ENCODE peak calls at places on chromosomes 2 and 18, in seven cellular contexts. One of them, this sample, is unnamed.
A peak's percentile ranks its signal among the peaks of the same experiment; 100 is the strongest.

GRCh38 chr2:151071382-151071781 is 190.3 kb downstream of the RBM43 start:
- DNase-seq in effector memory CD8-positive, alpha-beta T cell: no peak
- DNase-seq in D341Med: peak; percentile 20
- DNase-seq in NCI-H2029: no peak
- DNase-seq in neural progenitor cell: peak; percentile 55
- DNase-seq in GM13976: no peak
- DNase-seq in NCI-H524: no peak
- DNase-seq in this sample: peak; percentile 18

GRCh38 chr2:196988599-196988998 is 62.1 kb upstream of the PGAP1 start:
- DNase-seq in GM13976: no peak
- DNase-seq in NCI-H524: no peak
- DNase-seq in neural progenitor cell: no peak
- DNase-seq in NCI-H2029: no peak
- DNase-seq in D341Med: no peak
- DNase-seq in effector memory CD8-positive, alpha-beta T cell: no peak
- DNase-seq in this sample: peak; percentile 40

GRCh38 chr2:153388246-153388645 is 90.3 kb downstream of the RPRM start:
- DNase-seq in GM13976: no peak
- DNase-seq in effector memory CD8-positive, alpha-beta T cell: no peak
- DNase-seq in neural progenitor cell: peak; percentile 14
- DNase-seq in NCI-H2029: no peak
- DNase-seq in D341Med: no peak
- DNase-seq in NCI-H524: no peak
- DNase-seq in this sample: no peak

GRCh38 chr2:220365023-220365422 is 737.6 kb downstream of the SLC4A3 start:
- DNase-seq in D341Med: no peak
- DNase-seq in GM13976: no peak
- DNase-seq in effector memory CD8-positive, alpha-beta T cell: no peak
- DNase-seq in NCI-H2029: no peak
- DNase-seq in NCI-H524: no peak
- DNase-seq in neural progenitor cell: no peak
- DNase-seq in this sample: no peak

GRCh38 chr2:133760366-133760765 is 192.1 kb upstream of the NCKAP5 start:
- DNase-seq in effector memory CD8-positive, alpha-beta T cell: no peak
- DNase-seq in D341Med: no peak
- DNase-seq in neural progenitor cell: no peak
- DNase-seq in NCI-H524: no peak
- DNase-seq in NCI-H2029: no peak
- DNase-seq in GM13976: no peak
- DNase-seq in this sample: no peak

GRCh38 chr2:43220229-43220981 is 6.0 kb downstream of the ZFP36L2 start:
- DNase-seq in effector memory CD8-positive, alpha-beta T cell: no peak
- DNase-seq in NCI-H2029: no peak
- DNase-seq in D341Med: no peak
- DNase-seq in GM13976: no peak
- DNase-seq in NCI-H524: no peak
- DNase-seq in neural progenitor cell: no peak
- DNase-seq in this sample: no peak

GRCh38 chr2:10245661-10246060 is 57.0 kb upstream of the HPCAL1 start:
- DNase-seq in effector memory CD8-positive, alpha-beta T cell: no peak
- DNase-seq in D341Med: no peak
- DNase-seq in NCI-H2029: no peak
- DNase-seq in GM13976: no peak
- DNase-seq in neural progenitor cell: no peak
- DNase-seq in NCI-H524: no peak
- DNase-seq in this sample: no peak

GRCh38 chr2:223781560-223781959 is 55.8 kb downstream of the AP1S3 start:
- DNase-seq in neural progenitor cell: no peak
- DNase-seq in NCI-H2029: no peak
- DNase-seq in D341Med: no peak
- DNase-seq in effector memory CD8-positive, alpha-beta T cell: no peak
- DNase-seq in NCI-H524: no peak
- DNase-seq in GM13976: no peak
- DNase-seq in this sample: no peak

GRCh38 chr2:28570431-28570830 is 74.6 kb downstream of the PLB1 start:
- DNase-seq in neural progenitor cell: no peak
- DNase-seq in NCI-H524: no peak
- DNase-seq in D341Med: no peak
- DNase-seq in NCI-H2029: no peak
- DNase-seq in effector memory CD8-positive, alpha-beta T cell: no peak
- DNase-seq in GM13976: no peak
- DNase-seq in this sample: no peak

GRCh38 chr2:108968619-108969018 is 20.4 kb downstream of the EDAR start:
- DNase-seq in neural progenitor cell: no peak
- DNase-seq in NCI-H524: no peak
- DNase-seq in GM13976: no peak
- DNase-seq in effector memory CD8-positive, alpha-beta T cell: no peak
- DNase-seq in D341Med: no peak
- DNase-seq in NCI-H2029: peak; percentile 44
- DNase-seq in this sample: no peak

GRCh38 chr2:26281226-26281625 is 36.5 kb downstream of the HADHB start:
- DNase-seq in D341Med: no peak
- DNase-seq in NCI-H524: peak; percentile 91
- DNase-seq in NCI-H2029: no peak
- DNase-seq in neural progenitor cell: no peak
- DNase-seq in GM13976: no peak
- DNase-seq in effector memory CD8-positive, alpha-beta T cell: no peak
- DNase-seq in this sample: peak; percentile 95

GRCh38 chr18:13374096-13374467 is 155.5 kb downstream of the LDLRAD4 start:
- DNase-seq in neural progenitor cell: no peak
- DNase-seq in effector memory CD8-positive, alpha-beta T cell: no peak
- DNase-seq in D341Med: peak; percentile 37
- DNase-seq in GM13976: no peak
- DNase-seq in NCI-H524: no peak
- DNase-seq in NCI-H2029: no peak
- DNase-seq in this sample: no peak

GRCh38 chr2:123153041-123153440 is 872.0 kb upstream of the CNTNAP5 start:
- DNase-seq in NCI-H524: no peak
- DNase-seq in effector memory CD8-positive, alpha-beta T cell: no peak
- DNase-seq in D341Med: no peak
- DNase-seq in NCI-H2029: no peak
- DNase-seq in neural progenitor cell: no peak
- DNase-seq in GM13976: no peak
- DNase-seq in this sample: no peak

GRCh38 chr18:814300-815084 is 2.5 kb upstream of the YES1 start:
- DNase-seq in NCI-H2029: no peak
- DNase-seq in D341Med: peak; percentile 35
- DNase-seq in neural progenitor cell: no peak
- DNase-seq in GM13976: no peak
- DNase-seq in effector memory CD8-positive, alpha-beta T cell: no peak
- DNase-seq in NCI-H524: no peak
- DNase-seq in this sample: no peak

GRCh38 chr2:150482667-150483260 is 4.7 kb downstream of the RND3 start:
- DNase-seq in effector memory CD8-positive, alpha-beta T cell: no peak
- DNase-seq in NCI-H2029: no peak
- DNase-seq in D341Med: no peak
- DNase-seq in NCI-H524: no peak
- DNase-seq in neural progenitor cell: no peak
- DNase-seq in GM13976: no peak
- DNase-seq in this sample: no peak

GRCh38 chr18:9838144-9838877 is 47.5 kb upstream of the TXNDC2 start:
- DNase-seq in neural progenitor cell: peak; percentile 85
- DNase-seq in GM13976: no peak
- DNase-seq in effector memory CD8-positive, alpha-beta T cell: no peak
- DNase-seq in D341Med: no peak
- DNase-seq in NCI-H524: no peak
- DNase-seq in NCI-H2029: peak; percentile 68
- DNase-seq in this sample: peak; percentile 73